ENCODE peak calls at places on chromosomes 12 and 14, in nine cellular contexts. W, L, K, J, T, H, S, B and I are unnamed samples.

GRCh38 chr12:28958553-28959195 is 190.4 kb upstream of the FAR2 start:
- DNase-seq in B (peak), T (no peak), H (no peak), W (no peak), J (no peak), S (peak), L (no peak), K (no peak), I (no peak)

GRCh38 chr14:72492196-72492595 is 401.7 kb downstream of the DPF3 start:
- DNase-seq in K (no peak), L (no peak), W (no peak), H (no peak), T (no peak), B (no peak), S (no peak), J (no peak), I (no peak)

GRCh38 chr12:6145584-6145983 is 21.1 kb upstream of the VWF start:
- DNase-seq in S (no peak), J (no peak), B (no peak), H (no peak), L (no peak), T (no peak), K (no peak), W (no peak), I (no peak)

GRCh38 chr14:22200977-22201605 is 387.9 kb downstream of the DAD1 start:
- DNase-seq in K (no peak), T (peak), L (peak), J (peak), S (peak), W (no peak), H (no peak), B (peak), I (no peak)

GRCh38 chr14:44914849-44915248 is 46.9 kb downstream of the KLHL28 start:
- DNase-seq in J (no peak), L (no peak), T (no peak), H (no peak), K (no peak), S (peak), B (peak), W (no peak), I (no peak)

GRCh38 chr12:85076688-85077430 is 40.7 kb downstream of the LRRIQ1 start:
- DNase-seq in J (peak), K (no peak), H (no peak), L (peak), W (no peak), B (peak), T (peak), S (peak), I (peak)

GRCh38 chr12:123712780-123713319 is 697 bp downstream of the ATP6V0A2 start:
- DNase-seq in L (no peak), B (no peak), K (no peak), H (no peak), S (peak), J (no peak), W (no peak), T (peak), I (no peak)

GRCh38 chr14:25042362-25043299 is 7.3 kb downstream of the STXBP6 start:
- DNase-seq in L (no peak), H (no peak), S (peak), J (peak), K (no peak), W (no peak), B (no peak), T (peak), I (peak)

GRCh38 chr12:50708619-50709018 is 55.3 kb upstream of the ATF1 start:
- DNase-seq in B (no peak), K (no peak), S (no peak), W (no peak), H (no peak), J (no peak), T (no peak), L (no peak), I (no peak)

GRCh38 chr12:10331642-10332239 is 24.1 kb downstream of the KLRD1 start:
- DNase-seq in S (peak), B (peak), J (peak), T (peak), K (no peak), W (no peak), H (no peak), L (peak), I (peak)

GRCh38 chr12:44875417-44875953 is 630 bp downstream of the NELL2 start:
- DNase-seq in J (peak), L (no peak), K (no peak), B (no peak), W (no peak), S (no peak), T (peak), H (no peak), I (no peak)

GRCh38 chr12:123062682-123063426 is 82.4 kb downstream of the ARL6IP4 start:
- DNase-seq in K (peak), J (no peak), T (no peak), W (no peak), S (peak), L (peak), B (peak), H (no peak), I (no peak)

GRCh38 chr12:92987362-92987761 is 58.3 kb upstream of the EEA1 start:
- DNase-seq in T (peak), B (peak), H (no peak), L (no peak), S (peak), J (peak), W (no peak), K (no peak), I (peak)

GRCh38 chr12:20620311-20620710 is 74.8 kb upstream of the SLCO1C1 start:
- DNase-seq in T (no peak), H (no peak), J (no peak), W (no peak), S (no peak), B (no peak), L (no peak), K (no peak), I (no peak)

GRCh38 chr14:39381366-39381765 is 50.9 kb downstream of the FBXO33 start:
- DNase-seq in T (no peak), J (no peak), B (no peak), H (no peak), S (no peak), L (no peak), K (no peak), W (no peak), I (no peak)

GRCh38 chr14:96363751-96364336 is 518 bp downstream of the GSKIP start:
- DNase-seq in J (peak), W (no peak), K (no peak), H (no peak), B (peak), L (peak), S (peak), T (peak), I (no peak)

GRCh38 chr14:53979747-53980642 is 23.4 kb upstream of the BMP4 start:
- DNase-seq in S (peak), W (peak), T (no peak), L (peak), K (no peak), J (no peak), H (no peak), B (no peak), I (no peak)

GRCh38 chr12:101713059-101713682 is 15.7 kb downstream of the CHPT1 start:
- DNase-seq in H (no peak), S (peak), B (no peak), J (peak), L (no peak), K (no peak), T (no peak), W (peak), I (no peak)

GRCh38 chr12:22518067-22518719 is 26.1 kb downstream of the C2CD5 start:
- DNase-seq in H (no peak), T (no peak), K (no peak), B (peak), L (no peak), W (peak), J (no peak), S (peak), I (no peak)

GRCh38 chr14:94933411-94933964 is 163.6 kb upstream of the GSC start:
- DNase-seq in B (no peak), W (no peak), H (no peak), K (no peak), L (no peak), T (no peak), J (no peak), S (no peak), I (peak)

GRCh38 chr12:53761306-53761705 is 9.5 kb upstream of the CISTR start:
- DNase-seq in L (no peak), B (no peak), K (no peak), S (no peak), T (no peak), W (no peak), H (no peak), J (no peak), I (no peak)

GRCh38 chr12:106135075-106135474 is 3.7 kb downstream of the NUAK1 start:
- DNase-seq in H (no peak), S (peak), J (no peak), K (no peak), T (no peak), B (no peak), L (no peak), W (no peak), I (no peak)

GRCh38 chr14:94372021-94372605 is 16.3 kb downstream of the SERPINA1 start:
- DNase-seq in L (no peak), W (no peak), B (no peak), K (no peak), H (no peak), J (no peak), T (no peak), S (no peak), I (no peak)

GRCh38 chr12:52063986-52064649 is 5.7 kb upstream of the ATG101 start:
- DNase-seq in T (no peak), H (no peak), W (peak), J (no peak), K (no peak), B (peak), S (peak), L (peak), I (no peak)

GRCh38 chr14:51540364-51540763 is 111.3 kb upstream of the FRMD6 start:
- DNase-seq in L (no peak), H (no peak), T (no peak), K (no peak), W (no peak), S (peak), J (no peak), B (peak), I (no peak)

GRCh38 chr12:7502612-7503011 is 965 bp downstream of the CD163 start:
- DNase-seq in T (no peak), J (no peak), H (no peak), S (no peak), B (no peak), K (no peak), W (no peak), L (no peak), I (no peak)

GRCh38 chr12:79085106-79085682 is 220.6 kb downstream of the SYT1 start:
- DNase-seq in K (no peak), W (no peak), L (no peak), J (no peak), H (no peak), T (no peak), S (no peak), B (no peak), I (no peak)

GRCh38 chr12:1612196-1612595 is 16.8 kb upstream of the WNT5B start:
- DNase-seq in W (no peak), B (no peak), K (no peak), L (no peak), H (no peak), S (peak), T (no peak), J (no peak), I (no peak)
- H3K4me3 ChIP-seq in W (no peak), B (no peak), K (peak), L (no peak), H (no peak), S (peak), T (no peak), J (no peak), I (peak)

DNA sequence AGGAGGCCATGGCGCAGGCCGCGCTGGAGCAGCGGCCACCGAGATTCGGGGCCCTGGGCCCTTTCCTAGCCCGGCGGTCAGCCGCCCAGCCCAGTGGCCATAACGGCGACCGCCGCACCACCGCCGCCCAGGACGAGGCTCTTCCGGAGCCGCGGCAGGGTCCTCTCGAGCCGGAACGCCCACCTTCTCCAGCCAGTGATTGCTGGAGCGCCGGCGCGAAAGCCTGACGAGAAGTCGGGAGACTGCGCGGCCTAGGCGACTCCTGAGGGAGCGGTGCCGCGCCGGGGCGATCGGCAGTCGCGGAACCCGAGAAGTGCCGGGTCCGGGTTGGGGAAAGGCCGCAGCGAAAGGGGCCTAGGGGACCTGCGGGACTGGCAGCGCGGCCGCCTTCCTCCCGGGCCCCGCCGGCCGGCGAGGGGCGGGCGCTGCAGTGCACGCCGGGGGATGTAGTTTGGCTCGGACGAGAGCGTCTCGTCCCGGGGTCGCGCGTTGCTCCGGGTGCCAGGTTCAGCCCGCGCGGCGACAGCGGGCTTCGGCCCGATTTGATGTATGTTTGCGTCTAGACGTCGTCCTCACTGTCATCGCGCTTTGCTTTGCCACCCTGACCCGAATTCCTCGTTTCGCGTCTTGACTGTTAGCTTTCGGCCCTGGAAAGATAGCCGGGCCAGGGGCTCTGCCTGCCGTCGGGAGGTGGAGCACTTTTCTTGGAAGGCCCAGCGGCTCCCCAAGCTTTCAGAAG is at the start of gene VTI1B:
- DNase-seq in B (peak), L (peak), J (peak), S (peak), H (peak), T (peak), W (peak), K (peak), I (no peak)
- TF ChIP-seq CTCF in B (peak), L (no peak), J (peak), S (peak), H (no peak), T (peak), W (peak), K (peak), I (no peak)

DNA sequence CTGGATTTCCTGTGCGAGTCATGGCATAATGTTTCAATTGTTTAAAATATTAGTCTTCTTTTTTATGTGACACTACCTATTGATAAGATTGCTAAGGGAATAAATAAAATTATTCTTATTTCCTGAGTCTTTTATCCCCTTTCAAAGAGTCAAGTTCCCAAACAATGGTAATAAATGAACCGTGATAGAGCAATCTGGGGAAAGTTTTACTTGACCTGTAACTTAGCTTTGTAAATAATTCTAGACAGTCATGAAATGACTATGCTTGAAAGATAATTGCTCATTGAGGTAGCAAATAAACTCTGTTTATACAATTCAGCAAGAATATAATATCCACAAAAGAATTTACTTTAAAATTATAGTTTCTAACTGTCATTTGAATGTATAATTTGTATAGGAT is 82.1 kb downstream of the TSPAN8 start:
- DNase-seq in S (peak), J (no peak), K (no peak), H (no peak), T (peak), W (no peak), L (no peak), B (no peak), I (no peak)
- H3K4me3 ChIP-seq in S (no peak), J (no peak), K (no peak), H (no peak), T (no peak), W (no peak), L (no peak), B (no peak), I (no peak)

GRCh38 chr12:125193798-125194562 is 128.7 kb downstream of the AACS start:
- DNase-seq in L (no peak), W (no peak), H (no peak), K (no peak), B (peak), T (peak), S (peak), J (no peak), I (no peak)
- TF ChIP-seq CTCF in L (no peak), W (no peak), H (no peak), K (no peak), B (no peak), T (peak), S (peak), J (no peak), I (no peak)

DNA sequence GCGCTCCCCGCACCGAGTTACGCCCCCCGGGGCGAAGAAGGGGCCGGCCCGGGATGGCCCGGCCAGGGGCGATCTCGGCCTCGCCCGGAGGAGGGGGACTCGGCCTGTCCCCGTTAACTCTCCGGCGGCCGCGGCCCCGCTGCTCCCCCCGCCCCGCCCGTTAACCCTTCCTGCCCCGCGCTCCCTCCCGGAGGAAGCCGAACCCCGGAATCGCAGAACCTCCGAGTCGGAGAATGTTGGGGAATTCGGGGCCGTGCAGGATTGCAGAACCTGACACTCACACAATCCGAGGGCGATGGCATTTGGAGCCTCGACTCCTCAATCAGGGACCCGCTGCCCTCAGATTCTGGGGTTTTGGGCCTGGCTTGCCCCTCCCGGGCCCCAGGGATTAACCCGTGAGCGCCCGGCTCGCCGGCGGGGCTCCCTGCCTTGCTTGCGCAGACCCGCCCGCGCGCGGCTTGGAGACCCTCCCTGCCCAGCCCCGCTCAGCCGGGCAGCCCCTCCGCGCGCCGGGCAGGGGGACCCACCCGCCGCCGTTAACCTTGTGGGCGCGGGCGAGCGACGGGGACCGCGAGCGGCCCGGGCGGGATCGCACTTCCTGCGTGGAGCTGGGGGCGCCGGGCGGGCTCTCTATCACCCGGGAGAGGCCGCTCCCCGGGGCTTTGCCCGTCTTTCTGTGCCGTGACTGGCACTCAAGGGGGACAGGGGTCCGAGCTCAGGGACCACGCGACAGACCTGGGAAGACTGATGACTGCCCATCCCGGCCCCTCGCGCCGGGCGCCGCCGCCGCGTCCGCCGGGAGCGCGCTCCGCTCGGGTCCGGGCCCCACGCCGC is 18.8 kb downstream of the BEGAIN start:
- DNase-seq in K (no peak), J (no peak), B (no peak), H (no peak), W (no peak), L (no peak), T (no peak), S (no peak), I (no peak)
- H3K4me3 ChIP-seq in K (peak), J (no peak), B (peak), H (peak), W (peak), L (no peak), T (peak), S (peak), I (peak)

GRCh38 chr12:132561784-132562156 is 48.6 kb downstream of the LRCOL1 start:
- DNase-seq in W (no peak), H (no peak), K (no peak), B (peak), L (peak), S (no peak), J (peak), T (peak), I (no peak)
- TF ChIP-seq CTCF in W (peak), H (no peak), K (no peak), B (peak), L (no peak), S (peak), J (peak), T (peak), I (peak)

DNA sequence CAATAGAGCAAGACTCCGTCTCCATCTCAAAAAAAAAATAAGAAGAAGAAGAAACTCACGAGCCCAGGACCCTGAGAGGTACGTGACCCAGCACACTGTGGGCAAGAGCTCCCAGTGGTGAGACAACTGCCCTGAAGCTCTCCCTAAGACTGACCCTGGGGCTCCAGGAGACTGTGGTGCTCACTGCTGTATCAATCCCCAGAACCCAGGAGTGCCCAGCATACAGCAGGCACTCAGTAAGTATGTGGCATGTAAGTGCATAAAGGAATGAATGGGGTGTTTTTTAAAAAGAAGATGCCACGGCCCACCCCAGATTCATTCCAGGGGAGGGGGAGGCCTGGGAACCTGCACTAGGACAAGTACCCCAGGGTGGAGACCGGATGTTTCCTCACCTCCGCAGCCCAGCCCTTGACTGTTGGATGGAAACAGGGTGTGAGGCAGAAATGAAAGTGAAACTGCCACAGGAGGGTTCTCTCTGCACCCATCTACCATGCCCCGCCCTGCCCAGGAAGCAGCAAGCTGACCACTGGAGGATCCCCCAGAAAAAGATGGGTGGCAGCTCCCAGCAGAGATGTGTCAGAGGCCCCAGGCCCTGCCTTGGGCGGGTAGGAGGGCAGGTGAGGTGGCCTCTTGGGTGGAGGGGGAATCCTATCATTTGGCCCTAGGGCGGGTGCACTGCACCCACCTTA is 12.2 kb downstream of the ITPK1 start:
- DNase-seq in T (no peak), K (no peak), L (peak), B (peak), W (no peak), H (no peak), S (peak), J (no peak), I (no peak)
- H3K4me3 ChIP-seq in T (no peak), K (peak), L (peak), B (no peak), W (no peak), H (no peak), S (no peak), J (no peak), I (no peak)

DNA sequence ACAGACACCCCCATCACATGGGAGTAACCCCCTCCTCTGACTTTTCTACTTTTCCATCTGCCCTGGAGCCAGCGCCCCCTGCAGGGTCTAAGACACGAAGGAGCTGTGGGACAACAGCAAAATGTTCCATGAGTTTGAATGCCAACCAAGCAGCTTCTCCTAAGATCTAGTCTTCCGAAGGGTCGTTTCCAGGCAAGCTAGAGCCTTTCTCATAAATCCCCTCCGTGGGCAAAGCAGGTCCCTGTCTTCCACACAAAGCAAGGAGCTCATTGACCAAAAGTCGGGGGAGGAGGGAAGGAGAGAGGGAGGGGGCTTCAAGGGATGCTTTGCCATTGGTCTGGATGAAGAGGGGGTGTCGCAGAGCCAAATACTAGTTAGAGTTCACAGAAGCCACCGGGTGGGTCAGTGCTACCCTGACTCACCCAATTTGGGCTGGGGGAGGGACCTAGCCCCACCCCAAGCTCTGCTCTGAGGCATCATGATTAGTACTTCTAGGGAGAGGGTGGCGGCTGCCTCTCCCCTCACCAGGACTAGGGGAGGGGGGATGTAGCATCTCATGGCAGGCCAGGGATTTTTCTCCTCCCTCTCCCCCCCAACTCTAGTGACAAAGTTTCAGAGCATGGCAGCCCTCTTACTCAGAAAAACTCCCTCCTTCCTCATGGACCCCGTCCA is 1.6 kb downstream of the MSI1 start:
- DNase-seq in J (peak), S (no peak), L (no peak), W (no peak), H (no peak), K (no peak), B (no peak), T (peak), I (no peak)
- TF ChIP-seq CTCF in J (peak), S (peak), L (no peak), W (no peak), H (no peak), K (no peak), B (peak), T (peak), I (peak)